ENCODE peak calls at places on chromosomes 12 and 14, in seven cellular contexts. N is dorsolateral prefrontal cortex, P is NB4, M is GM12865, A is colonic mucosa, C is GM20000, F is cardiac fibroblast. B is an unnamed sample.

GRCh38 chr12:97308576-97309198 is 153.9 kb upstream of the RMST start:
- DNase-seq in M (peak), P (peak), N (no peak), F (peak), C (peak), A (no peak), B (no peak)

GRCh38 chr14:77338332-77338731 is 17.5 kb downstream of the GSTZ1 start:
- DNase-seq in A (no peak), C (no peak), F (no peak), P (no peak), N (no peak), M (no peak), B (no peak)

GRCh38 chr14:91252901-91253794 is 8.6 kb upstream of the GPR68 start:
- DNase-seq in F (no peak), N (no peak), A (peak), M (peak), P (peak), C (peak), B (no peak)

GRCh38 chr12:51846911-51847829 is 1.3 kb downstream of the FIGNL2 start:
- DNase-seq in A (no peak), C (peak), M (no peak), N (no peak), F (no peak), P (peak), B (peak)

GRCh38 chr12:1797011-1797901 is 23.1 kb upstream of the LRTM2 start:
- DNase-seq in F (peak), C (peak), A (peak), N (no peak), M (peak), P (peak), B (no peak)

GRCh38 chr12:109461846-109462766 is 15.0 kb downstream of the KCTD10 start:
- DNase-seq in N (no peak), A (peak), P (no peak), C (no peak), F (peak), M (no peak), B (no peak)

GRCh38 chr12:53736602-53737493 is 9.6 kb upstream of the CALCOCO1 start:
- DNase-seq in P (no peak), F (no peak), M (no peak), N (no peak), C (no peak), A (no peak), B (no peak)

GRCh38 chr14:66662374-66662773 is 154.4 kb downstream of the GPHN start:
- DNase-seq in A (no peak), F (peak), N (no peak), P (peak), M (no peak), C (no peak), B (no peak)

GRCh38 chr12:56714431-56714929 is 10.6 kb downstream of the NACA start:
- DNase-seq in C (no peak), A (no peak), M (no peak), P (no peak), F (no peak), N (no peak), B (no peak)

GRCh38 chr12:76348079-76348901 is at the start of gene BBS10:
- DNase-seq in A (peak), N (peak), M (peak), P (peak), C (peak), F (peak), B (peak)

GRCh38 chr14:92649934-92650545 is 98.4 kb downstream of the LGMN start:
- DNase-seq in F (peak), C (no peak), A (no peak), M (no peak), P (peak), N (peak), B (no peak)

GRCh38 chr12:106632797-106633450 is 50.1 kb downstream of the RFX4 start:
- DNase-seq in F (no peak), C (no peak), M (no peak), N (no peak), P (no peak), A (no peak), B (no peak)

GRCh38 chr12:98951401-98951800 is 306.3 kb downstream of the APAF1 start:
- DNase-seq in P (no peak), F (no peak), N (no peak), C (no peak), A (no peak), M (no peak), B (no peak)

GRCh38 chr12:98954506-98954905 is 309.4 kb downstream of the APAF1 start:
- DNase-seq in C (no peak), M (no peak), A (no peak), F (no peak), N (no peak), P (no peak), B (no peak)

GRCh38 chr12:98955284-98955683 is 310.2 kb downstream of the APAF1 start:
- DNase-seq in N (no peak), A (no peak), C (peak), F (no peak), P (peak), M (peak), B (no peak)
- TF ChIP-seq CTCF in N (no peak), A (no peak), C (peak), F (peak), P (peak), M (peak), B (peak)

GRCh38 chr14:99321236-99321925 is 49.4 kb upstream of the BCL11B start:
- DNase-seq in P (no peak), N (no peak), C (peak), F (no peak), A (no peak), M (no peak), B (no peak)

GRCh38 chr14:99323603-99324185 is 51.7 kb upstream of the BCL11B start:
- DNase-seq in C (no peak), A (no peak), M (no peak), P (no peak), F (no peak), N (no peak), B (no peak)

GRCh38 chr14:99320621-99321235 is 48.7 kb upstream of the BCL11B start:
- DNase-seq in P (no peak), F (no peak), A (peak), M (no peak), N (no peak), C (no peak), B (no peak)

GRCh38 chr14:99322731-99323599 is 51.0 kb upstream of the BCL11B start:
- DNase-seq in F (no peak), P (no peak), N (no peak), M (no peak), C (peak), A (no peak), B (no peak)

DNA sequence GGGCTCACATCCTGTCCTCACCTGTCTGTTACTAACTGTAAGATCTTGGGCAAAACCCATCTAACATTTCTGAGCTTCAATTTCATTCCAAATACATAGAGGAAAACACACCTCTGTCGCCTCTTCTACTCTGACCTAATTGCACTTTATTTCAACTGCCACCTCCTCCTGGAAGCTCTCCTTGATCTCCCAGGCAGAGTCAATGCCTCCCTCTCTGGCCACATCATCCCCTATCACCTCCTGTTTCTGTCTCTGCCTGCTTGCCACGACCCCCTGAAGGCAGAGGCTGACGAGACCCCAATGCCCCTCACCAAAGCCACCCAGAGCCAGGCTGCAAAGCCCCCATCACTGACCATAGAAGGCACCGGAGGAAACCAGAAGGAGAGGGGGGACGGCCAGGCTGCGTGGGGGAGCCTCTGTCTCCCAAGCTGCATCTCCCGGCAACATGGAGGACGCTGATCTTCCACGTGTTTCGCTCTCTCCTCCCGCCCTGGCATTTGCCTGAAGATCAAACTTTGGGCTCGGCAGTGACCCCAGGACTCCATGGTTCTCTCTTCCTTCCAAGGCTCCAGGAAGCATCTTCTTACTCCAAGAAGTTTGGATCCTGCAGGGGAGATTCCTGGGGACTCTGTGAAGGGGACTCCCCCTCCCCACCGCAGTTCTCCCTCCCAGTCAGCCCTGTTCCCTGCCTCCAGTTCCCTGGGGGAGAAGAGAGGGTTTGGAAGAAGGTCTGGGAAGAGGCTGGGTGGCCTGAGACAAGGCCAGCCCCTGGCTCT is 50.1 kb upstream of the BCL11B start:
- DNase-seq in P (no peak), N (no peak), C (peak), A (no peak), F (no peak), M (no peak), B (no peak)
- TF ChIP-seq CTCF in P (no peak), N (no peak), C (no peak), A (no peak), F (no peak), M (no peak), B (no peak)

GRCh38 chr14:99575043-99576023 is 28.7 kb downstream of the CCDC85C start:
- DNase-seq in M (no peak), N (no peak), P (peak), A (peak), C (no peak), F (no peak), B (no peak)
- TF ChIP-seq CTCF in M (no peak), N (no peak), P (peak), A (no peak), C (no peak), F (no peak), B (peak)

GRCh38 chr12:44510510-44510909 is 365.6 kb downstream of the NELL2 start:
- DNase-seq in P (no peak), A (no peak), C (no peak), M (no peak), F (no peak), N (no peak), B (no peak)
- TF ChIP-seq CTCF in P (no peak), A (no peak), C (no peak), M (no peak), F (no peak), N (no peak), B (no peak)

GRCh38 chr12:122867701-122868461 is 28.0 kb downstream of the VPS37B start:
- DNase-seq in C (no peak), A (peak), M (no peak), N (peak), P (peak), F (no peak), B (no peak)
- TF ChIP-seq CTCF in C (no peak), A (no peak), M (peak), N (no peak), P (peak), F (no peak), B (peak)

GRCh38 chr12:114473717-114474116 is 67.8 kb upstream of the TBX5 start:
- DNase-seq in F (no peak), A (no peak), M (no peak), P (no peak), C (no peak), N (no peak), B (no peak)

GRCh38 chr12:114479831-114480230 is 73.9 kb upstream of the TBX5 start:
- DNase-seq in M (no peak), C (no peak), A (no peak), N (no peak), P (no peak), F (no peak), B (no peak)

GRCh38 chr12:114478891-114479290 is 72.9 kb upstream of the TBX5 start:
- DNase-seq in F (no peak), A (no peak), M (no peak), N (no peak), C (no peak), P (no peak), B (no peak)

GRCh38 chr12:114480309-114481199 is 74.6 kb upstream of the TBX5 start:
- DNase-seq in M (no peak), C (no peak), N (no peak), A (no peak), P (no peak), F (peak), B (no peak)

GRCh38 chr12:114476159-114476558 is 70.2 kb upstream of the TBX5 start:
- DNase-seq in N (no peak), A (no peak), P (peak), M (no peak), C (no peak), F (peak), B (no peak)
- TF ChIP-seq CTCF in N (no peak), A (no peak), P (peak), M (no peak), C (no peak), F (peak), B (peak)

GRCh38 chr12:50504798-50505385 is at the start of gene DIP2B:
- DNase-seq in A (peak), M (peak), N (peak), F (peak), P (peak), C (peak), B (peak)
- TF ChIP-seq CTCF in A (peak), M (peak), N (peak), F (peak), P (peak), C (peak), B (peak)

DNA sequence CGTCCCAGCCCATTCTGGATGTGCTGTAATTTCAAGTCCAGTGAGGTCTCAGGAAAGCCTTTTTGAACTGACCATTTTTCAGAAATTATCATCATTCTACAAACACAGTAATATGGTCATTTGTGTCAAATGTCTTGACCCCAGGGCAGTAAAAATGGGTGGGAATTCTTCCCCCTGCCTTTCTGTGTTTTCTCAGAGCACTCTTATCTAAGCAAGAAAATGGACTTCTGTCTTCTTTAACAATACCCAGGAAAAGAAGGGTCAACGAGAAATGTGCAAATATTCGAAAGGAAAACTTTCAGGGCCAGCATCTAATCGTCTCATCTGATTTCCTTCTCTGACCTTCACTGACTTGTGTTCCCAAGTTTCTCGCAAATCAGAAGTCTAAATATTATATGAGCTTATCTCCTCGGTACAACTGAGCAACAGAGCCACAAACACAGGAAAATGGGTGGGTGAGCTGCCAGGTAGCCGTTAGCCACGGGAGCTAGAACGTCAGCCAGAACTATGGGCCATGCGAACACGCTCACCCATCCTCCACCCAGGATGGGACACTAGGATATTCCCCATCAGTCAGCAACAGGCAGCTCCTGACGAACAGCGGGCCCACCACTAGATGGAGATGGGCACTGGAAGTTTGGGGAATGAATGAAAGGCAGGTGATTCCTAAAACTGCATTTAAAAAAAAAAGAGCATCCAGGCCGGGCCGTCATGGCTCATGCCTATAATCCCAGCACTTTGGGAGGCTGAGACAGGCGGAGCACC is 57.1 kb downstream of the VWF start:
- DNase-seq in C (no peak), N (no peak), M (no peak), P (peak), A (no peak), F (peak), B (no peak)
- TF ChIP-seq CTCF in C (no peak), N (no peak), M (no peak), P (peak), A (no peak), F (peak), B (peak)

DNA sequence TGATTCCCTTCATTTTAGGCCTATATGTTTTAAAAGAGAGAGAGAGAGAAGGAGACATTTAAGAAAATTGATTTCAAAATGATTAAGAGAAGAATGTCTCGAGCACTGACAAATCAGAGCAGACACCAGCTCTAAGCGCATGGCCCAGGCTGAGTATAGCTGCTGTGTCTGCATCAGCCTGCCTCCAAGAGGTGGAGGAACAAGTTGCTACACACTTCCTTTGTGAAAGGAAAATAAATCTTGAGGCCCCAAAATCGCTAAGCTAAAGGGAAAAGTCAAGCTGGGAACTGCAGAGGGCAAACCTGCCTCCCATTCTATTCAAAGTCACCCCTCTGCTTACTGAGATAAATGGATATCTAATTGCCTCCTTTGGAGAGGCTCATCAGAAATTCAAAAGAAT is 728.6 kb upstream of the TMEM132C start:
- DNase-seq in N (no peak), P (no peak), C (no peak), M (no peak), A (no peak), F (no peak), B (no peak)
- TF ChIP-seq CTCF in N (no peak), P (no peak), C (no peak), M (no peak), A (no peak), F (no peak), B (no peak)

B was measured in D721Med.